ENCODE peak calls at places on chromosomes 2 and 18, in nine cellular contexts. G, P, W, V, C, E, X, O and J are unnamed samples.

GRCh38 chr18:23779696-23780303 is 90.5 kb downstream of the LAMA3 start:
- DNase-seq in G (no peak), P (no peak), W (no peak), V (peak; percentile 44), C (peak; percentile 18), E (no peak), X (no peak), O (no peak), J (no peak)

GRCh38 chr2:200698217-200698616 is 112.4 kb downstream of the AOX1 start:
- DNase-seq in G (no peak), P (no peak), W (no peak), V (no peak), C (no peak), E (no peak), X (no peak), O (no peak), J (no peak)

GRCh38 chr2:241844066-241844728 is 14.5 kb downstream of the PDCD1 start:
- DNase-seq in G (peak; percentile 83), P (peak; percentile 74), W (peak; percentile 94), V (no peak), C (peak; percentile 78), E (peak; percentile 89), X (peak; percentile 85), O (peak; percentile 72), J (peak; percentile 92)

GRCh38 chr18:75464356-75464755 is 36.9 kb upstream of the SMIM21 start:
- DNase-seq in G (no peak), P (no peak), W (no peak), V (no peak), C (no peak), E (no peak), X (no peak), O (no peak), J (no peak)

GRCh38 chr2:25161055-25161781 is 7.2 kb downstream of the POMC start:
- DNase-seq in G (peak; percentile 49), P (peak; percentile 73), W (peak; percentile 86), V (no peak), C (no peak), E (peak; percentile 74), X (peak; percentile 89), O (peak; percentile 54), J (peak; percentile 87)

GRCh38 chr2:117755768-117756167 is 58.7 kb upstream of the DDX18 start:
- DNase-seq in G (no peak), P (no peak), W (no peak), V (no peak), C (no peak), E (no peak), X (no peak), O (no peak), J (no peak)

GRCh38 chr2:203605302-203605701 is 70.2 kb upstream of the RAPH1 start:
- DNase-seq in G (no peak), P (no peak), W (no peak), V (peak; percentile 40), C (no peak), E (no peak), X (no peak), O (no peak), J (no peak)

GRCh38 chr2:129957891-129958290 is 21.6 kb upstream of the RAB6C start:
- DNase-seq in G (no peak), P (no peak), W (no peak), V (no peak), C (no peak), E (no peak), X (no peak), O (no peak), J (no peak)

GRCh38 chr2:38184964-38185603 is 109.1 kb upstream of the CYP1B1 start:
- DNase-seq in G (no peak), P (no peak), W (no peak), V (peak; percentile 31), C (peak; percentile 65), E (no peak), X (no peak), O (no peak), J (no peak)

GRCh38 chr2:62920070-62920469 is 130.6 kb upstream of the OTX1 start:
- DNase-seq in G (no peak), P (no peak), W (no peak), V (peak; percentile 21), C (no peak), E (no peak), X (no peak), O (no peak), J (no peak)

GRCh38 chr2:99708231-99708630 is 218.4 kb upstream of the REV1 start:
- DNase-seq in G (no peak), P (peak; percentile 27), W (no peak), V (peak; percentile 37), C (no peak), E (no peak), X (no peak), O (no peak), J (no peak)